ENCODE peak calls at places on chromosomes 2 and 18, in six cellular contexts. G, J, Z, H, E and N are unnamed samples. For H3K9me3, the result is how much of the 10 kb centered on the place peaks cover.

GRCh38 chr2:154452906-154453493 is 245.5 kb upstream of the KCNJ3 start:
- DNase-seq in G (no peak), J (no peak), Z (no peak), H (peak), E (peak), N (no peak)

GRCh38 chr2:122114421-122114820 is 359.0 kb downstream of the TSN start:
- DNase-seq in G (no peak), J (no peak), Z (no peak), H (no peak), E (no peak), N (no peak)

GRCh38 chr2:214730248-214730647 is 79.2 kb downstream of the BARD1 start:
- DNase-seq in G (no peak), J (no peak), Z (no peak), H (no peak), E (no peak), N (no peak)

GRCh38 chr2:235005603-235006259 is 53.9 kb downstream of the SH3BP4 start:
- DNase-seq in G (peak), J (peak), Z (no peak), H (no peak), E (no peak), N (no peak)

GRCh38 chr2:220764246-220764645 is 807.9 kb downstream of the EPHA4 start:
- DNase-seq in G (no peak), J (no peak), Z (no peak), H (no peak), E (no peak), N (no peak)

GRCh38 chr2:56803596-56803995 is 619.8 kb downstream of the CCDC85A start:
- DNase-seq in G (no peak), J (no peak), Z (no peak), H (no peak), E (no peak), N (no peak)

GRCh38 chr2:37326285-37326684 is 1.7 kb upstream of the PRKD3 start:
- DNase-seq in G (no peak), J (no peak), Z (no peak), H (peak), E (peak), N (no peak)

GRCh38 chr2:209458018-209458979 is 34.5 kb downstream of the MAP2 start:
- DNase-seq in G (no peak), J (no peak), Z (no peak), H (no peak), E (no peak), N (no peak)

GRCh38 chr2:11123001-11123809 is 32.1 kb upstream of the SLC66A3 start:
- DNase-seq in G (no peak), J (no peak), Z (no peak), H (no peak), E (no peak), N (no peak)

GRCh38 chr2:217890445-217890844 is 112.3 kb downstream of the TNS1 start:
- DNase-seq in G (peak), J (peak), Z (no peak), H (no peak), E (peak), N (no peak)

GRCh38 chr18:58354051-58354450 is 274.8 kb downstream of the ALPK2 start:
- DNase-seq in G (no peak), J (no peak), Z (no peak), H (no peak), E (no peak), N (no peak)

GRCh38 chr2:216829533-216829932 is 30.3 kb downstream of the TNP1 start:
- DNase-seq in G (peak), J (no peak), Z (no peak), H (no peak), E (no peak), N (no peak)

GRCh38 chr2:239588451-239589269 is 187.8 kb upstream of the HDAC4 start:
- DNase-seq in G (peak), J (no peak), Z (no peak), H (no peak), E (no peak), N (no peak)

GRCh38 chr2:239589855-239590254 is 189.0 kb upstream of the HDAC4 start:
- DNase-seq in G (no peak), J (no peak), Z (no peak), H (no peak), E (no peak), N (no peak)

GRCh38 chr2:239589270-239589825 is 188.5 kb upstream of the HDAC4 start:
- DNase-seq in G (peak), J (no peak), Z (no peak), H (no peak), E (no peak), N (no peak)

GRCh38 chr2:239590995-239591915 is 190.4 kb upstream of the HDAC4 start:
- DNase-seq in G (no peak), J (no peak), Z (no peak), H (no peak), E (no peak), N (no peak)

DNA sequence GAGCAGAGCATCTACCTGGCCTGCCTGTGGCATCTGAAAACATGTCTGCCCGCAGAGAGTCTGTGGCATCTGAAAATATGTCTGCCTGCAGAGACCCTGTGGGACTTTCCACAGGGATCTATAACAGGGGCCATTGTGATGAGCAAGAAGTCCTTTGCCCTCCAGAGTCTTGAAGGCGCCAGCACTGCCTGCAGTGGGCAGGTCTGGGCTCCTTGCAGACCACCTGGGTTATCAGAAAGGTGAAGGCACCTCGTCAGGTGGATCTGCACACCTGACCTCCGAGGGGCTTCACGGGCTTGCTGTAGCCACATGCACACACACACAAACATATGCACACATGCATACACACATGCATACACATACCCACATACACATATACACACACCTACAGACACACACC is 189.5 kb upstream of the HDAC4 start:
- DNase-seq in G (no peak), J (no peak), Z (no peak), H (no peak), E (no peak), N (no peak)
- H3K9me3 ChIP-seq in G (under half), J (under half), Z (under half), H (under half), E (under half), N (under half)

GRCh38 chr2:62663443-62663842 is 42.1 kb upstream of the EHBP1 start:
- DNase-seq in G (no peak), J (no peak), Z (no peak), H (no peak), E (no peak), N (no peak)

GRCh38 chr2:62665446-62665845 is 40.1 kb upstream of the EHBP1 start:
- DNase-seq in G (no peak), J (no peak), Z (no peak), H (no peak), E (no peak), N (no peak)

GRCh38 chr2:62672601-62673000 is 32.9 kb upstream of the EHBP1 start:
- DNase-seq in G (no peak), J (peak), Z (no peak), H (no peak), E (peak), N (no peak)

GRCh38 chr2:62663920-62664319 is 41.6 kb upstream of the EHBP1 start:
- DNase-seq in G (no peak), J (no peak), Z (no peak), H (no peak), E (no peak), N (no peak)

GRCh38 chr2:62669180-62669579 is 36.3 kb upstream of the EHBP1 start:
- DNase-seq in G (no peak), J (no peak), Z (no peak), H (no peak), E (no peak), N (no peak)
- H3K9me3 ChIP-seq in G (under half), J (under half), Z (under half), H (under half), E (under half), N (under half)

GRCh38 chr2:223494987-223495386 is 107.2 kb downstream of the SCG2 start:
- DNase-seq in G (no peak), J (no peak), Z (no peak), H (no peak), E (no peak), N (no peak)
- H3K9me3 ChIP-seq in G (under half), J (under half), Z (under half), H (under half), E (under half), N (under half)

GRCh38 chr2:194610297-194610696 is 1046.7 kb upstream of the SLC39A10 start:
- DNase-seq in G (no peak), J (no peak), Z (no peak), H (no peak), E (no peak), N (no peak)
- H3K9me3 ChIP-seq in G (under half), J (under half), Z (under half), H (under half), E (under half), N (under half)

GRCh38 chr2:105989070-105989469 is 205.0 kb downstream of the UXS1 start:
- DNase-seq in G (no peak), J (no peak), Z (no peak), H (no peak), E (no peak), N (no peak)

GRCh38 chr2:105990624-105991023 is 203.5 kb downstream of the UXS1 start:
- DNase-seq in G (no peak), J (no peak), Z (no peak), H (peak), E (no peak), N (no peak)
- H3K9me3 ChIP-seq in G (half or more), J (under half), Z (under half), H (under half), E (under half), N (under half)

GRCh38 chr2:196130039-196130825 is 41.1 kb downstream of the STK17B start:
- DNase-seq in G (no peak), J (no peak), Z (no peak), H (no peak), E (no peak), N (no peak)
- H3K9me3 ChIP-seq in G (half or more), J (under half), Z (under half), H (under half), E (under half), N (under half)